ENCODE peak calls at places on chromosomes 1 and 21, in four cellular contexts. B is HCT116, Y is pancreas, F is esophagus muscularis mucosa. U is an unnamed sample. For H3K4me1, the result is how much of the 10 kb centered on the place peaks cover.

GRCh38 chr1:26994772-26995625 is 1.5 kb downstream of the TRNP1 start:
- DNase-seq in B (no peak), Y (no peak), F (no peak), U (no peak)

GRCh38 chr1:12600880-12601633 is 17.0 kb downstream of the DHRS3 start:
- DNase-seq in B (no peak), Y (peak), F (no peak), U (no peak)

GRCh38 chr1:26696191-26696644 is 403 bp downstream of the ARID1A start:
- DNase-seq in B (no peak), Y (no peak), F (no peak), U (no peak)

GRCh38 chr21:44455524-44456206 is 355 bp downstream of the LRRC3 start:
- DNase-seq in B (no peak), Y (peak), F (no peak), U (no peak)

GRCh38 chr1:95451054-95451453 is 217.0 kb downstream of the RWDD3 start:
- DNase-seq in B (peak), Y (no peak), F (no peak), U (peak)

GRCh38 chr1:166865931-166866330 is 10.1 kb downstream of the TADA1 start:
- DNase-seq in B (no peak), Y (no peak), F (peak), U (no peak)

GRCh38 chr1:211196880-211197279 is 62.3 kb upstream of the RCOR3 start:
- DNase-seq in B (no peak), Y (no peak), F (no peak), U (no peak)

GRCh38 chr1:181251001-181251712 is 162.7 kb downstream of the IER5 start:
- DNase-seq in B (peak), Y (peak), F (peak), U (no peak)

GRCh38 chr1:208821939-208822338 is 577.8 kb upstream of the PLXNA2 start:
- DNase-seq in B (no peak), Y (no peak), F (no peak), U (no peak)

GRCh38 chr1:149848811-149849210 is 50.6 kb upstream of the BOLA1 start:
- DNase-seq in B (no peak), Y (no peak), F (no peak), U (no peak)

GRCh38 chr1:88134983-88135921 is 548.8 kb upstream of the PKN2 start:
- DNase-seq in B (no peak), Y (no peak), F (no peak), U (no peak)

GRCh38 chr1:56448937-56449336 is 130.4 kb downstream of the PLPP3 start:
- DNase-seq in B (no peak), Y (no peak), F (no peak), U (no peak)

GRCh38 chr1:2556277-2557145 is at the start of gene TNFRSF14:
- DNase-seq in B (no peak), Y (no peak), F (no peak), U (no peak)

GRCh38 chr1:172938676-172939075 is 112.1 kb downstream of the TNFSF18 start:
- DNase-seq in B (no peak), Y (no peak), F (no peak), U (no peak)

GRCh38 chr1:70706381-70707173 is 295.5 kb downstream of the CTH start:
- DNase-seq in B (no peak), Y (no peak), F (no peak), U (no peak)

GRCh38 chr1:166272851-166273250 is 106.0 kb upstream of the FAM78B start:
- DNase-seq in B (no peak), Y (no peak), F (no peak), U (no peak)

GRCh38 chr1:3327936-3328590 is 126.4 kb upstream of the ARHGEF16 start:
- DNase-seq in B (no peak), Y (no peak), F (no peak), U (no peak)

GRCh38 chr1:184101116-184101515 is 49.6 kb downstream of the TSEN15 start:
- DNase-seq in B (no peak), Y (no peak), F (no peak), U (no peak)

GRCh38 chr1:52296345-52296744 is 69.7 kb downstream of the CC2D1B start:
- DNase-seq in B (peak), Y (no peak), F (no peak), U (peak)

GRCh38 chr1:230109871-230110667 is 43.0 kb downstream of the GALNT2 start:
- DNase-seq in B (no peak), Y (no peak), F (no peak), U (no peak)

GRCh38 chr1:20483833-20484525 is 2.0 kb downstream of the CAMK2N1 start:
- DNase-seq in B (no peak), Y (no peak), F (no peak), U (no peak)

GRCh38 chr1:198449727-198450433 is 90.6 kb downstream of the ATP6V1G3 start:
- DNase-seq in B (no peak), Y (no peak), F (no peak), U (no peak)

GRCh38 chr1:89454845-89455521 is 69.6 kb upstream of the LRRC8B start:
- DNase-seq in B (peak), Y (no peak), F (no peak), U (peak)

GRCh38 chr1:172400073-172400737 is 20.3 kb upstream of the C1orf105 start:
- DNase-seq in B (no peak), Y (no peak), F (no peak), U (no peak)

GRCh38 chr1:43979528-43980254 is 681 bp downstream of the B4GALT2 start:
- DNase-seq in B (no peak), Y (peak), F (no peak), U (no peak)

GRCh38 chr1:84923317-84923716 is 30.3 kb upstream of the LPAR3 start:
- DNase-seq in B (no peak), Y (no peak), F (no peak), U (no peak)
- H3K4me1 ChIP-seq in B (under half), Y (under half), F (under half), U (under half)

DNA sequence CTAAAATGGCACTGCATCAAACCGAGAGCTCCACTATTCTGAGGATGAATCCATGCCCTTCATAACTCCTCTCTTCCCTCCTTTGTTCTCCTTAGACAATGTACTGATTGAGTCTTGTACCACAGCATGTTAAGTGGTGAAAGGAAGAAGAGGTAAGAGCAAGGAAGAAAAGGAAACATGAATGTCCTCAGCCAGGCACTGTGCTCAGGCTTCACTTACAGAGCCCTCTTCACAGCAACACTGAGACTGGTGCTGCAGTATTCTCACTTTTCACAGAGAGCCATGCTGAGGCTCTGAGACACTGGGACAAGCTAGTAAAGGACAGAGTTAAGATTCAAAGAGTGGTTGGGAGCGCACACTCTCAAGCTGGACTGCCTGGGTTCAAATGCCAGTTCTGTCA is 143.5 kb downstream of the AKT3 start:
- DNase-seq in B (no peak), Y (no peak), F (no peak), U (no peak)
- H3K4me3 ChIP-seq in B (no peak), Y (no peak), F (no peak), U (no peak)

GRCh38 chr1:17631410-17631809 is 91.9 kb downstream of the ARHGEF10L start:
- DNase-seq in B (no peak), Y (no peak), F (no peak), U (no peak)

GRCh38 chr1:17632106-17632505 is 92.6 kb downstream of the ARHGEF10L start:
- DNase-seq in B (no peak), Y (no peak), F (no peak), U (no peak)

GRCh38 chr1:17633654-17634053 is 94.2 kb downstream of the ARHGEF10L start:
- DNase-seq in B (no peak), Y (no peak), F (no peak), U (no peak)

GRCh38 chr1:17630048-17630830 is 90.7 kb downstream of the ARHGEF10L start:
- DNase-seq in B (no peak), Y (no peak), F (peak), U (no peak)

DNA sequence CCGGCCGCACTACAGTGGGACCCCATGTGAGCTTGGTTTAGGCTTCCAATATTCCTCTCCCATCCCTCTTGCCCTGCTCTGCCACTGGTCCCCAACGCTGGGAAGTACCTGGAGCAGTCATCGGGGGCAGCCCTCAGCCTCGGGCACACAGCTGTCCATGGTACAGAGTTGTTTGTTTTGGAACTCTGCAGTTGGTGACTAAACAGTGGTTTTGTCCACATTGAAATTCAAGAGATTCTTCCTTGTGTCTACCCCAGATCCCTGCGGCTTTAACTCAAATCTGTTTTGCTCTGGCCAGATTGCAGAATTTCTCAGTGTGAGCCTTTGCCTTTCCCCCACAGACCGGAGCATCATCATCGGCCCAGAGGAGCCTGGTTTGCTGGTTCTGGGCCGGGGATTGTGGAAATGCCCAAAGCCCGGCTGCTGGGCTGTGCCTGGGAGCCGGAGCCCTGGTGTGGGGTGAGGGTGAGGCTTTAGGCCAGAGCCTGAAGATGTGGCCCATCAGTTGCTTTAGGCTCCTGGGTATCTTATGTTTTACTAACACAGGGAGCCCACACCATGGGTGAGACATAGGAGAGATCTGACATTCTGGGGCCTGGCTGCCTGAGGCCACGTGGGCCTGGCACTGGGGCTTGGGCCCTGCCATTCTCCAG is 93.2 kb downstream of the ARHGEF10L start:
- DNase-seq in B (no peak), Y (no peak), F (no peak), U (no peak)
- H3K4me1 ChIP-seq in B (under half), Y (under half), F (under half), U (under half)

GRCh38 chr1:206924549-206925115 is 2.9 kb upstream of the FCMR start:
- DNase-seq in B (no peak), Y (no peak), F (no peak), U (no peak)

GRCh38 chr1:206921772-206922265 is at the start of gene FCMR:
- DNase-seq in B (no peak), Y (no peak), F (no peak), U (no peak)

GRCh38 chr1:206923961-206924548 is 2.3 kb upstream of the FCMR start:
- DNase-seq in B (no peak), Y (no peak), F (no peak), U (no peak)

GRCh38 chr1:206922524-206922923 is 783 bp upstream of the FCMR start:
- DNase-seq in B (no peak), Y (no peak), F (no peak), U (no peak)

DNA sequence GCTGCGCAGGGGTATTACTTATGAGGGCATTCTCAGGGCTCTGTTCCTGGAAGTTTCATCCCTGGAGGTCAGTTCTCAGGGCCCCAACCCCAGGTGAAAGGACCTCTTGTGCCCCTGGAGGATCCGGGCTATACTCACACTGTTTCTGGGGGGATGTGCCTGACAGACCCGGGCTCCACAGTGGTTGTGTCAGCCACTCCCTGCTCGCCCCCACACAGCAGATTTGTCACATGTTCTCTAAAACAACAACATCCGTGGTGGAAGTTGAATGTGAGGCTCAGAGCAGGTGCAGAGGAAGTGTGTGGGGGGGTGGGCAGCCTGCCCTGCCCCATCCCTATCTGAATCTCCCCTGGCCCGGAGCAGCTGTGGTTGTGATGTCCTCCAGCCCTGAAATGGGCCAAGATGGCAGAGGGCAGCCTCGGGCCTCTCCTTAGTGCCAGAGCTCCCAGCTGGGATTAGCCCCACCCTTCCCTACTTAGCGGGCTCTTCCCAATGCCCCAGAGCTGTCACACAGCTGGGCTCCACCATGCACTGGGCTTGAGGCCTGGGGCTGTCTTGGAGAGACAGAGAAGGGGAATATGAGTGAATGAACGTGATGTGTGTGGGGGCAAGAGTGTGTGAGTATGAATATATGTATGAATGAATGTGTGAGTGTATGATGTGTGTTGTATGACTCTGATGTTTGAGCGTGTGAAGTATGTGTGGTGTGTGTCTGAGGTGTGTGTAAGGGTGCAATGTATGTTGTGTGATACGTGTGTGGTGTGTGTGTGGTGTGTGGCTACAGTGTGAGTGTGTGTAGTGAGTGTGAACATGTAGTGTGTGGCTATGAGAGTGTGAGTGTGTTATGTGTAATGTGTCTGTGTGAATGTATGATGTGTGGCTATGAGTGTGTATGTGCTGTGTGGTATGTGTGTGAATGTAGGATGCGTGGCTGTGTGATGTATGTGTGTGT is 1.5 kb upstream of the FCMR start:
- DNase-seq in B (no peak), Y (no peak), F (no peak), U (no peak)
- H3K4me3 ChIP-seq in B (no peak), Y (no peak), F (no peak), U (no peak)

U was measured in iPS DF 6.9.